ENCODE peak calls at places on chromosomes 12 and 14, in eight cellular contexts. U is CD4-positive, CD25-positive, alpha-beta regulatory T cell; Z is astrocyte of the spinal cord; E is endodermal cell; O is cardiac muscle cell; D is AG10803; Y is fibroblast of pulmonary artery; V is AG04450. W is an unnamed sample.

GRCh38 chr12:21526053-21526452 is at the start of gene SPX:
- DNase-seq in U (no peak), Z (no peak), E (no peak), O (no peak), D (peak; percentile 11), Y (peak; percentile 26), V (no peak), W (peak; percentile 6)

GRCh38 chr14:98959958-98960616 is 311.9 kb downstream of the BCL11B start:
- DNase-seq in U (no peak), Z (no peak), E (peak; percentile 43), O (peak; percentile 3), D (no peak), Y (no peak), V (no peak), W (no peak)

GRCh38 chr14:79727900-79728299 is 483.4 kb downstream of the DIO2 start:
- DNase-seq in U (no peak), Z (no peak), E (no peak), O (no peak), D (no peak), Y (no peak), V (no peak), W (no peak)

GRCh38 chr14:32075636-32076277 is 1.3 kb upstream of the ARHGAP5 start:
- DNase-seq in U (no peak), Z (no peak), E (no peak), O (peak; percentile 39), D (peak; percentile 18), Y (peak; percentile 20), V (no peak), W (peak; percentile 26)

GRCh38 chr14:99742074-99742473 is 51.1 kb upstream of the EML1 start:
- DNase-seq in U (no peak), Z (no peak), E (no peak), O (no peak), D (no peak), Y (no peak), V (no peak), W (no peak)

GRCh38 chr12:15899282-15899870 is 11.8 kb upstream of the DERA start:
- DNase-seq in U (peak; percentile 47), Z (no peak), E (no peak), O (peak; percentile 45), D (no peak), Y (no peak), V (no peak), W (peak; percentile 43)

GRCh38 chr12:9103050-9103854 is 12.5 kb downstream of the A2M start:
- DNase-seq in U (no peak), Z (no peak), E (no peak), O (no peak), D (no peak), Y (no peak), V (no peak), W (no peak)

GRCh38 chr12:1300460-1300859 is 293.9 kb downstream of the FBXL14 start:
- DNase-seq in U (no peak), Z (no peak), E (no peak), O (no peak), D (no peak), Y (no peak), V (no peak), W (no peak)

GRCh38 chr12:124318336-124319020 is 23.6 kb downstream of the RFLNA start:
- DNase-seq in U (no peak), Z (no peak), E (peak; percentile 91), O (no peak), D (no peak), Y (no peak), V (no peak), W (no peak)

GRCh38 chr12:121096199-121096798 is 36.4 kb upstream of the P2RX7 start:
- DNase-seq in U (no peak), Z (no peak), E (no peak), O (no peak), D (no peak), Y (no peak), V (no peak), W (no peak)

GRCh38 chr12:56593909-56594621 is 36.1 kb downstream of the BAZ2A start:
- DNase-seq in U (peak; percentile 56), Z (peak; percentile 73), E (peak; percentile 95), O (peak; percentile 77), D (peak; percentile 80), Y (peak; percentile 87), V (peak; percentile 55), W (peak; percentile 77)

GRCh38 chr12:50984899-50985298 is 32.6 kb downstream of the HIGD1C start:
- DNase-seq in U (no peak), Z (peak; percentile 29), E (no peak), O (no peak), D (no peak), Y (no peak), V (no peak), W (no peak)

GRCh38 chr14:88630565-88630964 is 67.7 kb downstream of the ZC3H14 start:
- DNase-seq in U (no peak), Z (peak; percentile 52), E (no peak), O (no peak), D (peak; percentile 11), Y (peak; percentile 85), V (no peak), W (peak; percentile 55)
- H3K4me3 ChIP-seq in U (no peak overlapping the region), Z (no peak overlapping the region), E (no peak overlapping the region), O (no peak overlapping the region), D (no peak overlapping the region), Y (peak overlapping the region; percentile 3), V (no peak overlapping the region), W (no peak overlapping the region)

DNA sequence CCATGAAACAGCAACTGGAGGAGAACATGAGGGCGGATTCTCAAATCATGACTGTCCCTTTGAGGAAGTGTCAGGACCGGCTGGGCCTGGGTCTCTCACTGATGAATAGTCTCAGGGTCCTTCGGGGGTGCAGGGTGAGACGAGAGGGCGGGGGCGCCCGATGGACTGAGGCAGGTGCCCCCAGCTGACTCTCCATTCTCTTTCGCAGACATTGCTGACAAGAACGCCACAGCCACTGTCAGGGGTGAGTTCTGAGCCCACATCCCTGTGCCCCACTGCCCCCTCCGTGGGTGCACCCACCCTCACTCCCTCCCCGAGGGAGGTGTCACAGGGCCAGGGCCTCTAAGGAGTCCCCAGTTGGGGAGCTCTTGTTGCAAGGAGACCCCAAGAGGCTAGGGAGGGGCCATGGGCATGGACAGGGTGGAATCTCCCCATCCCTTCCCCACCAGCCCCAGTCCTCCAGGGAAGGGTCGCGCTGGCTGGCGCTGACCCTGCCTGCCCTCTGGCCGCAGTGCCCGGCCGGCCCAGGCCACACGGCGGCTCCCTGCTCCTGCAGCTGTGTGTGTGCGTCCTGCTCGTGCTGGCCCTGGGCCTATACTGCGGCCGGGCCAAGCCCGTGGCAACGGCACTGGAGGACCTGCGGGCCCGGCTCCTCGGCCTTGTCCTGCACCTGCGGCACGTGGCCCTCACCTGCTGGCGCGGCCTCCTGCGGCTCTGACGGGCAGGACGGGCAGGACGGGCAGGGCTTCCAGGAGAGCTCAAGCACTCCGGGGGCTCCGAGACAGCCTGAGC is 8.7 kb downstream of the C14orf180 start:
- DNase-seq in U (no peak), Z (no peak), E (no peak), O (no peak), D (no peak), Y (no peak), V (no peak), W (no peak)
- H3K4me3 ChIP-seq in U (no peak overlapping the region), Z (no peak overlapping the region), E (no peak overlapping the region), O (no peak overlapping the region), D (no peak overlapping the region), Y (no peak overlapping the region), V (no peak overlapping the region), W (no peak overlapping the region)

GRCh38 chr12:99981639-99982190 is 3.0 kb downstream of the ANKS1B start:
- DNase-seq in U (no peak), Z (no peak), E (no peak), O (no peak), D (no peak), Y (no peak), V (no peak), W (no peak)

GRCh38 chr12:99985129-99985570 is 414 bp upstream of the ANKS1B start:
- DNase-seq in U (no peak), Z (peak; percentile 18), E (no peak), O (no peak), D (no peak), Y (no peak), V (no peak), W (peak; percentile 17)

GRCh38 chr12:99985631-99986030 is 895 bp upstream of the ANKS1B start:
- DNase-seq in U (no peak), Z (no peak), E (no peak), O (no peak), D (no peak), Y (no peak), V (no peak), W (no peak)

GRCh38 chr12:99984271-99985128 is at the start of gene ANKS1B:
- DNase-seq in U (no peak), Z (peak; percentile 15), E (peak; percentile 93), O (peak; percentile 86), D (peak; percentile 20), Y (peak; percentile 35), V (no peak), W (peak; percentile 21)

DNA sequence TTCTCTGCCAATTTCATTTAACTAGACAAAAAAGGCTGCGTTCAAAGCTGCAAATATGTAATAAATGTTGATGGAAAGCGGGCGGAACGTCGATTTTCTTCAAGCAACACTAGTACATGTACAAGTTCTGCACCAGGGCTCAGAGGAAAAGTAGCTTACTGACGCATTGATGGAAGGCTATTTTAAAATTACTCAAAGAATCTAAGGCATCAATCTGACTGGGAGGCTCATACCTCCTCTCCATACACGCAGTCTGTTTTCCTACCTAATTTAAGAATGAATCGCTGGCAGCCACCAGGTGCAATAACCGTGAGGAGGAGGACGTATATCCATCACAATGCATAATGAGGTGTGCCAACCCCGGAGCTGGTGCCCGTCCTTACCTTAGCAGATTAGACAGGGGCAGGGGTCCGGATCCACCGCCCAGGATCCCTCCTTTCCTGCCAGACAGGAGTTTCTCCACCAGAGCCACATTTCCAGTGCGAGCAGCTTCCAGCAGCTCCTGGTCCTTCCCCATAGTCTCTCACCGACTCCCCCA is 946 bp downstream of the ANKS1B start:
- DNase-seq in U (no peak), Z (no peak), E (no peak), O (peak; percentile 7), D (no peak), Y (no peak), V (no peak), W (peak; percentile 6)
- H3K4me3 ChIP-seq in U (no peak overlapping the region), Z (no peak overlapping the region), E (peak overlapping the region; percentile 81), O (peak overlapping the region; percentile 40), D (no peak overlapping the region), Y (no peak overlapping the region), V (no peak overlapping the region), W (peak overlapping the region; percentile 34)

DNA sequence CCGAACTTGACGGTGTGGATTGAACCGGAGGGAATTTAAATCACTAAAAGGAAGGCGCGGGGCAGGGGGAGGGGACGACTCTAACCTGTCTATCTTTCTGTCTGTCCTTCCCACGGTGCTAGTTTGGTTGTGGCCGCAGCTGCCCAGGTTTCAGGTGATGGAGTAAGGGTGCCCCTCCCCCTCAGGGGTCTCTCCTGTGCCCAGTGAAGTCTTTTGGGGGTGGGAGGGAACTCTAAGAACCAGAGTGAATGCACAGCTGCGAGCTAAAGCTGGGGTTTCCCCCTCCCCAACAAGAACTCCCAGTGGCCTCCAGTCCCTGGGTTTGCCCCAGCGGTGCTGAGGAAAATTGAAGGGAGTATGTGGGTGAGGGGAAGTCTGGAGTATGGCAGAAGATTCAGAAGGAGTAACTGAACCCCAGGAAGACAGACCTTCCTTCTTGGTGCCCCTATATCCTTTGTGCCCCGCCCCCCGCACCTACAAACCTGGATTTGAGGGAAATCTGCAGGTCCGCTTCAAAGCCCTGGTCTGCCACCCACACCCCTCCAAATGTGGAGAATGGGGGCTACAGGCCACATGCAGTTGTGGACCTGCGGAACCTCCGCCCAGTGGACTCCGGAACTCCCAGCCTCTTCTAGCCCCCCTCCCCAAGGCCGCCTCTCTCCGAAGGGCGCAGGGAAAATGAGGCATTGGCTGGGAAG is 3.6 kb upstream of the HOXC9 start:
- DNase-seq in U (no peak), Z (no peak), E (no peak), O (no peak), D (no peak), Y (no peak), V (no peak), W (no peak)
- H3K4me3 ChIP-seq in U (peak overlapping the region; percentile 51), Z (peak overlapping the region; percentile 29), E (no peak overlapping the region), O (peak overlapping the region; percentile 6), D (peak overlapping the region; percentile 98), Y (peak overlapping the region; percentile 34), V (peak overlapping the region; percentile 42), W (no peak overlapping the region)